ENCODE peak calls at places on chromosomes 2 and 18, in nine cellular contexts. Q, W, R, P, H, G, O, T and S are unnamed samples. For H3K4me1, the result is how much of the 10 kb centered on the place peaks cover.

GRCh38 chr2:10079192-10079930 is 850 bp downstream of the CYS1 start:
- DNase-seq in R (peak), P (peak), O (no peak), Q (peak), H (peak), G (no peak), T (no peak), W (peak), S (peak)

GRCh38 chr2:223247136-223247535 is 195.1 kb downstream of the KCNE4 start:
- DNase-seq in O (peak), W (peak), P (no peak), R (no peak), H (peak), G (no peak), Q (no peak), T (no peak), S (peak)

GRCh38 chr2:239776441-239777033 is 248.6 kb downstream of the NDUFA10 start:
- DNase-seq in O (no peak), T (no peak), P (no peak), R (no peak), Q (no peak), H (no peak), W (no peak), G (peak), S (no peak)

GRCh38 chr2:205574041-205574440 is 108.3 kb upstream of the NRP2 start:
- DNase-seq in G (no peak), W (peak), R (no peak), T (no peak), P (no peak), Q (no peak), O (no peak), H (no peak), S (no peak)

GRCh38 chr2:102915128-102915527 is 153.3 kb downstream of the TMEM182 start:
- DNase-seq in T (no peak), W (peak), R (no peak), P (no peak), H (peak), G (no peak), O (no peak), Q (no peak), S (peak)

GRCh38 chr2:186575302-186575701 is 14.6 kb upstream of the ITGAV start:
- DNase-seq in W (peak), T (no peak), G (no peak), O (peak), Q (peak), H (peak), R (no peak), P (no peak), S (peak)

GRCh38 chr2:158936978-158937377 is 31.5 kb upstream of the TANC1 start:
- DNase-seq in P (no peak), O (no peak), T (no peak), R (no peak), G (no peak), Q (peak), H (peak), W (peak), S (no peak)

GRCh38 chr2:28678944-28679343 is 72.7 kb upstream of the PPP1CB start:
- DNase-seq in P (no peak), H (no peak), Q (no peak), G (no peak), T (no peak), O (no peak), W (no peak), R (no peak), S (no peak)

GRCh38 chr2:58569460-58570185 is 328.5 kb upstream of the FANCL start:
- DNase-seq in W (peak), Q (no peak), H (peak), O (no peak), T (no peak), P (no peak), R (no peak), G (no peak), S (peak)

GRCh38 chr2:196130039-196130825 is 41.1 kb downstream of the STK17B start:
- DNase-seq in O (no peak), P (no peak), T (no peak), H (no peak), R (no peak), Q (no peak), G (no peak), W (no peak), S (peak)

GRCh38 chr18:55189972-55190371 is 230.7 kb upstream of the CCDC68 start:
- DNase-seq in W (no peak), O (no peak), H (no peak), P (no peak), R (peak), Q (no peak), G (no peak), T (no peak), S (peak)

GRCh38 chr2:120262761-120263428 is 10.2 kb downstream of the RALB start:
- DNase-seq in R (no peak), W (peak), T (no peak), H (peak), Q (no peak), G (no peak), P (no peak), O (no peak), S (no peak)

GRCh38 chr18:23306842-23307241 is 146.2 kb upstream of the RIOK3 start:
- DNase-seq in T (peak), O (no peak), G (no peak), H (no peak), Q (no peak), R (no peak), W (no peak), P (no peak), S (no peak)

GRCh38 chr2:216189410-216189809 is 80.3 kb downstream of the XRCC5 start:
- DNase-seq in O (no peak), T (no peak), P (no peak), Q (no peak), H (peak), G (no peak), R (no peak), W (peak), S (no peak)

GRCh38 chr18:43665239-43665788 is 388.0 kb upstream of the SYT4 start:
- DNase-seq in O (no peak), T (no peak), P (no peak), Q (no peak), H (peak), W (peak), G (no peak), R (no peak), S (no peak)

GRCh38 chr18:36561046-36561445 is 263.5 kb downstream of the FHOD3 start:
- DNase-seq in P (no peak), W (no peak), O (no peak), H (no peak), T (no peak), Q (no peak), R (no peak), G (no peak), S (no peak)

GRCh38 chr18:56709463-56709862 is 58.3 kb downstream of the WDR7 start:
- DNase-seq in R (no peak), H (peak), Q (no peak), W (peak), T (no peak), O (peak), P (no peak), G (no peak), S (peak)

GRCh38 chr2:64946737-64947090 is 42.5 kb upstream of the SLC1A4 start:
- DNase-seq in G (no peak), T (no peak), P (no peak), W (no peak), H (no peak), O (no peak), Q (no peak), R (no peak), S (no peak)

GRCh38 chr2:64947906-64948305 is 41.3 kb upstream of the SLC1A4 start:
- DNase-seq in T (no peak), R (no peak), O (no peak), H (no peak), P (no peak), W (no peak), G (no peak), Q (no peak), S (no peak)

GRCh38 chr2:64943387-64944150 is 45.6 kb upstream of the SLC1A4 start:
- DNase-seq in W (peak), P (peak), R (no peak), G (peak), H (peak), T (no peak), O (no peak), Q (no peak), S (no peak)

GRCh38 chr2:64944484-64944883 is 44.7 kb upstream of the SLC1A4 start:
- DNase-seq in W (no peak), H (no peak), G (no peak), Q (no peak), T (no peak), R (no peak), P (no peak), O (no peak), S (peak)

DNA sequence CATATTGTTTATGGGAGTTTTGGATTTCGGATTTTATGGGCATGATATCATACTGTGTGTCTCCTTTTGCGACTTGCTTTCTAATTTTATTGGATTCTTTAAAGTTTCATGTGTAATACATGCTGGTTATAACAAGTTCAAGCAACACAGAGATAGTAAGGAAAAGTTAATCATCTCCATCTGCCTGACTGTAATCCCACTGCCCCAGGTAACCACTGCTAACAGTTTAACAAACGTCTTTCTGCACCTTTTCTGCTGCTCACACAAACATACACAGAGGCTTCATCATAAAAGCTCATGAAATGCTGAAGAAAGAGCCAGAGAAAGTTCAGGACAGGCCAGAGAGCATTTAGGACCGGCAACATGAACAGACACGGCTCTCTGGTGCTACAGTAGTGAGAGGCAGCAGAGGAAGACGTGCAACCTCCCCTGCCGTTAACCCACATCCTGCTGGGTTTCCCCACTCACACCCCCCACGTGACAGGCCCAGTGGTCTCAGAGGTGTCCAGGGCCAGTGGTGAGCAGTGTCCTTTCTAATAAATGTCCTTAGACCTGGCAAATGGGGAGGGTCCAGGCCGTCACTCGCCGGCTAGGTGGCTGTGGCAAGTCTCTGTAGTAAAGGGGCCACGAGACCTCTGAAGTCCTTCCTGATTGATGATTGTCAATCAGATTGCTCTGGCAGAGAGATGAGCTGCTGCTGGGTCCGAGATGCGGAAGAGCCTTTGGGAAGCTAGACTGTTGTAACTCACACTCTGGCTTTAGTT is 43.0 kb upstream of the SLC1A4 start:
- DNase-seq in O (no peak), G (no peak), T (peak), R (no peak), H (no peak), Q (no peak), P (peak), W (no peak), S (no peak)
- H3K4me1 ChIP-seq in O (under half), G (under half), T (under half), R (under half), H (under half), Q (under half), P (under half), W (under half), S (under half)

GRCh38 chr2:65364986-65365733 is 67.2 kb downstream of the SPRED2 start:
- DNase-seq in G (no peak), O (no peak), W (no peak), T (no peak), H (no peak), Q (no peak), P (no peak), R (no peak), S (no peak)
- H3K4me3 ChIP-seq in G (no peak), O (no peak), W (peak), T (no peak), H (peak), Q (no peak), P (no peak), R (no peak), S (no peak)

GRCh38 chr2:237158194-237158593 is 72.5 kb downstream of the COPS8 start:
- DNase-seq in P (no peak), G (no peak), R (no peak), Q (no peak), H (no peak), T (no peak), W (no peak), O (no peak), S (no peak)
- H3K4me1 ChIP-seq in P (under half), G (under half), R (under half), Q (under half), H (under half), T (under half), W (under half), O (under half), S (under half)

GRCh38 chr2:184162426-184162825 is 435.9 kb upstream of the ZNF804A start:
- DNase-seq in Q (no peak), P (no peak), H (no peak), R (no peak), T (no peak), O (no peak), W (no peak), G (no peak), S (no peak)

GRCh38 chr2:184154438-184154837 is 443.9 kb upstream of the ZNF804A start:
- DNase-seq in H (peak), O (no peak), P (no peak), G (no peak), W (peak), Q (no peak), T (no peak), R (no peak), S (peak)

GRCh38 chr2:184155791-184156190 is 442.5 kb upstream of the ZNF804A start:
- DNase-seq in G (no peak), Q (no peak), R (no peak), O (no peak), H (no peak), T (no peak), P (no peak), W (no peak), S (peak)

DNA sequence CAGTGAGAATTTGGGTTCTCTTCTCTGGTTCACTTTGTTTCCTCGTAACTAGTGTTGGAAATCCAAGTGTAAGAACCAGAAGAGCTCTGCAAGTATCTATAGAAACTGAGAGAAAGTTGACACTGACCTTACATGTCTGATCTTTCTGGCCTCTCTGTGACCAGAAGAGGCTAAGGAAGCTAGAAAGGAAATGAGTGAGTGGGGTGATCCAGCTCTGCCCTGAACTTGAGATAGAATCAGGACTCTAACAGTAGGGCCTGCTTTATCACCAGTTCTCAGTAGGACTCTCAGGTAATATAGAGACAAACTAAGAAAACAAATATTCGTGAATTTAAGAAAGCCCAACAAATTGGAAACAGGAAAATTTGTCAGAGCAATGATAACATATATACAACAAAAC is 441.2 kb upstream of the ZNF804A start:
- DNase-seq in H (no peak), T (no peak), P (no peak), W (no peak), R (no peak), Q (no peak), O (no peak), G (no peak), S (peak)
- H3K4me3 ChIP-seq in H (no peak), T (no peak), P (no peak), W (no peak), R (no peak), Q (no peak), O (no peak), G (no peak), S (no peak)

GRCh38 chr2:197322729-197323720 is 12.4 kb upstream of the ANKRD44 start:
- DNase-seq in T (no peak), P (no peak), R (no peak), H (no peak), Q (no peak), G (no peak), W (no peak), O (no peak), S (peak)
- H3K4me1 ChIP-seq in T (half or more), P (under half), R (under half), H (under half), Q (under half), G (under half), W (under half), O (under half), S (under half)

GRCh38 chr2:217523246-217523645 is 479.5 kb downstream of the TNS1 start:
- DNase-seq in H (no peak), G (no peak), P (peak), R (no peak), W (no peak), O (peak), Q (no peak), T (no peak), S (no peak)
- H3K4me3 ChIP-seq in H (no peak), G (no peak), P (no peak), R (no peak), W (no peak), O (no peak), Q (no peak), T (no peak), S (no peak)

DNA sequence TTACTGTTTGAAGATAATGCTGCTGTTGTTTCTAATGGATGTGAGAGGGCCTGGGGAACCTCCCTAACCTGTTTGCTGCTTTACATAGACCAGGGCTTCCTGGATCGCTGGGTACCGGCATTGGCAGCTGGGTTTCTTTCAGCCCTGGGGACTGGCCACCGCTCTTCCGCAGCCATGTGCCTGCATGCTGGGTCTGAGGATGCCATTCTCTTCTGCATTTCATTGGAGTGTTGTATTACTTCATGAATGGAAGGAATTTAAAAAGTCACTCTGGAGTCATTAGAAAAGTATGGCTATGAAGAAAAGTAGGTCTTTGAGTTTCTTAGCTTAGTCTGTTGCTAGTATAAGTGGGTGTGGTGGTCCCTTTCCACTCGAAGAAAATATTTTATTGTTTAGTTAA is 107.3 kb upstream of the MGAT5 start:
- DNase-seq in P (no peak), O (no peak), G (no peak), Q (no peak), W (peak), R (no peak), H (peak), T (no peak), S (peak)
- H3K4me1 ChIP-seq in P (under half), O (under half), G (under half), Q (under half), W (under half), R (under half), H (under half), T (under half), S (under half)